ENCODE peak calls at places on chromosomes 6 and 20, in nine cellular contexts. E is GM06990, P is Peyer's patch, H is IMR-90, X is heart right ventricle, N is epithelial cell of proximal tubule, D is right lobe of liver, G is PC-9, M is endothelial cell of umbilical vein. Y is an unnamed sample.

GRCh38 chr6:35230950-35231349 is 17.2 kb downstream of the SCUBE3 start:
- DNase-seq in E (no peak), N (no peak), P (no peak), X (peak; percentile 79), D (peak; percentile 88), M (no peak), H (no peak), G (no peak), Y (no peak)

GRCh38 chr6:95232477-95232876 is 344.9 kb upstream of the MANEA start:
- DNase-seq in X (no peak), N (no peak), P (no peak), G (no peak), H (peak; percentile 75), D (no peak), E (no peak), M (no peak), Y (no peak)

GRCh38 chr6:10406556-10406955 is 8.3 kb downstream of the TFAP2A start:
- DNase-seq in X (no peak), G (no peak), N (no peak), H (no peak), M (no peak), D (no peak), P (no peak), E (no peak), Y (no peak)

GRCh38 chr6:157684620-157685299 is 138.3 kb upstream of the SNX9 start:
- DNase-seq in M (no peak), X (no peak), N (no peak), H (no peak), E (no peak), P (no peak), G (no peak), D (no peak), Y (no peak)

GRCh38 chr20:62117658-62118057 is 4.6 kb upstream of the LSM14B start:
- DNase-seq in H (no peak), P (peak; percentile 74), E (no peak), D (no peak), G (no peak), M (no peak), X (peak; percentile 51), N (no peak), Y (no peak)

GRCh38 chr6:30960907-30961673 is 20.3 kb downstream of the MUCL3 start:
- DNase-seq in E (no peak), G (no peak), D (no peak), P (no peak), X (no peak), N (peak; percentile 50), M (no peak), H (peak; percentile 23), Y (no peak)

GRCh38 chr20:13119583-13119982 is 101.5 kb upstream of the ISM1 start:
- DNase-seq in G (peak; percentile 20), M (peak; percentile 64), N (no peak), X (no peak), H (peak; percentile 57), E (peak; percentile 7), P (no peak), D (no peak), Y (peak; percentile 66)

GRCh38 chr6:162543221-162543620 is 184.3 kb downstream of the PRKN start:
- DNase-seq in P (no peak), E (no peak), M (no peak), X (no peak), N (no peak), G (no peak), D (no peak), H (no peak), Y (no peak)

GRCh38 chr6:43936476-43936875 is 166.5 kb downstream of the VEGFA start:
- DNase-seq in N (no peak), X (no peak), H (no peak), D (peak; percentile 27), G (no peak), P (no peak), E (no peak), M (no peak), Y (no peak)

GRCh38 chr6:108589244-108589730 is 28.6 kb downstream of the FOXO3 start:
- DNase-seq in G (peak; percentile 78), D (peak; percentile 62), E (no peak), M (peak; percentile 85), X (peak; percentile 66), P (peak; percentile 66), N (peak; percentile 72), H (peak; percentile 63), Y (peak; percentile 77)

GRCh38 chr6:21185849-21186478 is 407.6 kb upstream of the SOX4 start:
- DNase-seq in N (no peak), E (no peak), P (no peak), H (no peak), G (no peak), D (no peak), M (peak; percentile 12), X (no peak), Y (no peak)

GRCh38 chr6:247353-247752 is 44.9 kb upstream of the DUSP22 start:
- DNase-seq in H (no peak), X (no peak), P (no peak), D (no peak), E (no peak), N (no peak), M (no peak), G (no peak), Y (no peak)

GRCh38 chr6:36933102-36933501 is 21.4 kb upstream of the PI16 start:
- DNase-seq in N (no peak), M (peak; percentile 23), H (peak; percentile 72), D (no peak), X (no peak), G (no peak), E (no peak), P (no peak), Y (no peak)

DNA sequence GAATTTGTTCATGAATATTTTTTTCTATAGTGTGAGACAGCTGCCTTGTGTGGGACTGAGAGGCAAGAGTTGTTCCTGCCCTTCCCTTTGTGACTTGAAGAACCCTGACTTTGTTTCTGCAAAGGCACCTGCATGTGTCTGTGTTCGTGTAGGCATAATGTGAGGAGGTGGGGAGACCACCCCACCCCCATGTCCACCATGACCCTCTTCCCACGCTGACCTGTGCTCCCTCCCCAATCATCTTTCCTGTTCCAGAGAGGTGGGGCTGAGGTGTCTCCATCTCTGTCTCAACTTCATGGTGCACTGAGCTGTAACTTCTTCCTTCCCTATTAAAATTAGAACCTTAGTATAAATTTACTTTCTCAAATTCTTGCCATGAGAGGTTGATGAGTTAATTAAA is 3.1 kb downstream of the HLA-A start:
- DNase-seq in M (no peak), X (no peak), N (no peak), P (no peak), E (no peak), D (no peak), H (no peak), G (no peak), Y (no peak)
- H3K4me3 ChIP-seq in M (no peak overlapping the region), X (no peak overlapping the region), N (no peak overlapping the region), P (no peak overlapping the region), E (peak overlapping the region; percentile 76), D (no peak overlapping the region), H (no peak overlapping the region), G (no peak overlapping the region), Y (peak overlapping the region; percentile 94)

GRCh38 chr6:161101517-161101916 is 109.9 kb downstream of the MAP3K4 start:
- DNase-seq in X (no peak), H (peak; percentile 17), M (no peak), G (no peak), D (no peak), E (no peak), N (no peak), P (no peak), Y (no peak)
- TF ChIP-seq CTCF in X (peak; percentile 19), H (peak; percentile 40), M (peak; percentile 8), G (no peak), D (no peak), E (peak; percentile 33), N (peak; percentile 38), P (no peak), Y (peak; percentile 7)

GRCh38 chr6:110877154-110877564 is 2.6 kb downstream of the AMD1 start:
- DNase-seq in N (no peak), X (no peak), D (no peak), G (no peak), P (no peak), M (peak; percentile 31), E (no peak), H (peak; percentile 32), Y (no peak)

GRCh38 chr6:110876170-110876773 is 1.7 kb downstream of the AMD1 start:
- DNase-seq in G (peak; percentile 89), D (peak; percentile 94), H (peak; percentile 90), P (peak; percentile 70), X (peak; percentile 84), M (peak; percentile 91), N (peak; percentile 37), E (peak; percentile 80), Y (peak; percentile 81)

GRCh38 chr6:110880651-110881050 is 6.1 kb downstream of the AMD1 start:
- DNase-seq in N (no peak), M (no peak), H (no peak), G (no peak), E (no peak), X (no peak), D (no peak), P (no peak), Y (no peak)

GRCh38 chr6:110877569-110877968 is 3.0 kb downstream of the AMD1 start:
- DNase-seq in P (no peak), H (no peak), G (no peak), N (no peak), X (no peak), E (no peak), M (no peak), D (no peak), Y (no peak)

DNA sequence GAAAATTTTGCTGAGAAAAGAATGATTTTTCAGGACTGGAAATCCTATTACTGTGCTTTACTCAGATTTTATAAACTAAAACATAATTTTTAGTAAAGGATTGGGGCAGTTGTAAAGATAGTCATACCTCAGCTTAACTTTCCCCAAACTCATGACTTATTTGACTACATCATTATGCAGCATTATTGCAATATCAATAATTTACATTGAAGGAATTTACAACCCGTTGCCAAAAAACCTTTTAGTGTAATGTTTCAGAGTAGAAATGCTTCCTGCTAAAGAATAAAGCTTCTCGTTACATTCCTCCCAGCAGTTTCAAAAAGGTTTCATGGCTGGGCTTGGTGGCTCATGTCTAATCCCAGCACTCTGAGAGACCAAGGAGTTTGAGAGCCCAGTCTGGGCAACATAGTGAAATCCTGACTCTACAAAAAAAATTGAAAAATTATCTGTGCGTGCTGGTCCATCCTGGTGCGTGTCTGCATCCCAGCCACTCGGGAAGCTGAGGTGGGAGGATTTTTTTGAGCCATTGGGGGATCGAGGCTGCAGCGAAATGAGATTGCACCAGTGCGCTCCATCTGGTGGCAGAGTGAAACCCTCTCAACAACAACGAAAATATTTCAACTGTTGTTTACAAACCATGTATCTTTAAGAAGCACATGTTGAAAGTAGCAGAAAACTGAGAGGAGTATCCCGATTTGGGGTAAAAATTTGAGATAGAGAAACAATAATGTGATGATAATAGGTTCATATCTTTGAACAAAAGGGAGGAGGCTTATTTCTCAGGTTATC is 4.4 kb downstream of the AMD1 start:
- DNase-seq in M (peak; percentile 21), G (no peak), X (no peak), P (peak; percentile 42), D (no peak), E (no peak), N (no peak), H (peak; percentile 59), Y (peak; percentile 55)
- H3K4me3 ChIP-seq in M (no peak overlapping the region), G (peak overlapping the region; percentile 90), X (no peak overlapping the region), P (no peak overlapping the region), D (no peak overlapping the region), E (peak overlapping the region; percentile 42), N (peak overlapping the region; percentile 91), H (peak overlapping the region; percentile 3), Y (peak overlapping the region; percentile 76)

GRCh38 chr6:115271001-115271400 is 789.7 kb downstream of the FRK start:
- DNase-seq in X (no peak), N (no peak), H (no peak), D (no peak), E (no peak), P (no peak), M (no peak), G (no peak), Y (no peak)

GRCh38 chr6:115272311-115272710 is 788.4 kb downstream of the FRK start:
- DNase-seq in M (no peak), D (no peak), N (no peak), P (no peak), H (no peak), X (no peak), E (no peak), G (no peak), Y (no peak)

GRCh38 chr6:115271434-115271833 is 789.3 kb downstream of the FRK start:
- DNase-seq in H (no peak), P (no peak), D (no peak), E (no peak), X (no peak), G (no peak), N (no peak), M (no peak), Y (no peak)
- TF ChIP-seq CTCF in H (no peak), P (no peak), D (no peak), E (no peak), X (no peak), G (peak; percentile 18), N (no peak), M (no peak), Y (no peak)